ENCODE peak calls at places on chromosomes 11 and 22, in ten cellular contexts. P is fibroblast of lung; R is transverse colon; Z is H1; A is CD4-positive, alpha-beta T cell; G is right atrium auricular region; C is CD8-positive, alpha-beta T cell; Q is stomach; S is brain microvascular endothelial cell; N is Peyer's patch. F is an unnamed sample.
A peak's percentile ranks its signal among the peaks of the same experiment; 100 is the strongest.

GRCh38 chr11:73267122-73267846 is 4.9 kb upstream of the P2RY6 start:
- DNase-seq in P (no peak), R (no peak), Z (no peak), A (no peak), G (peak; percentile 43), C (no peak), Q (peak; percentile 2), S (no peak), N (peak; percentile 32), F (no peak)

GRCh38 chr11:68903288-68903630 is 373 bp downstream of the MRPL21 start:
- DNase-seq in P (no peak), R (no peak), Z (no peak), A (no peak), G (no peak), C (no peak), Q (no peak), S (no peak), N (no peak), F (no peak)

GRCh38 chr22:24325105-24325757 is 54.6 kb downstream of the SPECC1L start:
- DNase-seq in P (peak; percentile 85), R (no peak), Z (no peak), A (no peak), G (no peak), C (no peak), Q (no peak), S (peak; percentile 73), N (no peak), F (peak; percentile 11)

GRCh38 chr11:36711104-36711825 is 113.2 kb upstream of the RAG2 start:
- DNase-seq in P (no peak), R (no peak), Z (no peak), A (no peak), G (no peak), C (no peak), Q (no peak), S (no peak), N (no peak), F (no peak)

GRCh38 chr22:41352058-41352457 is 29.7 kb upstream of the TEF start:
- DNase-seq in P (peak; percentile 46), R (no peak), Z (no peak), A (no peak), G (no peak), C (no peak), Q (no peak), S (peak; percentile 55), N (no peak), F (no peak)

GRCh38 chr11:114678125-114679036 is at the start of gene NXPE2:
- DNase-seq in P (peak; percentile 86), R (peak; percentile 76), Z (no peak), A (no peak), G (no peak), C (no peak), Q (no peak), S (no peak), N (peak; percentile 68), F (no peak)

GRCh38 chr11:86671386-86672006 is 920 bp downstream of the ME3 start:
- DNase-seq in P (no peak), R (peak; percentile 82), Z (peak; percentile 66), A (no peak), G (peak; percentile 66), C (no peak), Q (peak; percentile 56), S (no peak), N (peak; percentile 71), F (peak; percentile 65)

GRCh38 chr11:64086263-64086938 is 50.7 kb downstream of the FLRT1 start:
- DNase-seq in P (peak; percentile 9), R (peak; percentile 27), Z (no peak), A (no peak), G (no peak), C (no peak), Q (peak; percentile 43), S (no peak), N (no peak), F (no peak)

GRCh38 chr11:114106986-114107385 is 47.5 kb downstream of the ZBTB16 start:
- DNase-seq in P (no peak), R (no peak), Z (no peak), A (no peak), G (no peak), C (no peak), Q (no peak), S (no peak), N (peak; percentile 30), F (no peak)

GRCh38 chr11:196786-197731 is 4.2 kb downstream of the SCGB1C1 start:
- DNase-seq in P (no peak), R (peak; percentile 6), Z (peak; percentile 33), A (no peak), G (no peak), C (no peak), Q (peak; percentile 24), S (no peak), N (peak; percentile 37), F (no peak)

GRCh38 chr11:59572091-59572490 is 43.5 kb downstream of the OSBP start:
- DNase-seq in P (no peak), R (no peak), Z (no peak), A (no peak), G (no peak), C (no peak), Q (no peak), S (no peak), N (no peak), F (no peak)

GRCh38 chr11:61474234-61474633 is 34.3 kb upstream of the LRRC10B start:
- DNase-seq in P (no peak), R (no peak), Z (no peak), A (no peak), G (no peak), C (no peak), Q (no peak), S (no peak), N (no peak), F (no peak)

GRCh38 chr11:61475433-61475832 is 33.1 kb upstream of the LRRC10B start:
- DNase-seq in P (no peak), R (no peak), Z (no peak), A (no peak), G (no peak), C (no peak), Q (no peak), S (no peak), N (no peak), F (no peak)

GRCh38 chr11:61473370-61474025 is 35.1 kb upstream of the LRRC10B start:
- DNase-seq in P (peak; percentile 64), R (no peak), Z (no peak), A (no peak), G (no peak), C (no peak), Q (no peak), S (no peak), N (no peak), F (no peak)

GRCh38 chr11:61472282-61472681 is 36.3 kb upstream of the LRRC10B start:
- DNase-seq in P (peak; percentile 63), R (no peak), Z (no peak), A (no peak), G (peak; percentile 93), C (no peak), Q (no peak), S (no peak), N (peak; percentile 61), F (no peak)

DNA sequence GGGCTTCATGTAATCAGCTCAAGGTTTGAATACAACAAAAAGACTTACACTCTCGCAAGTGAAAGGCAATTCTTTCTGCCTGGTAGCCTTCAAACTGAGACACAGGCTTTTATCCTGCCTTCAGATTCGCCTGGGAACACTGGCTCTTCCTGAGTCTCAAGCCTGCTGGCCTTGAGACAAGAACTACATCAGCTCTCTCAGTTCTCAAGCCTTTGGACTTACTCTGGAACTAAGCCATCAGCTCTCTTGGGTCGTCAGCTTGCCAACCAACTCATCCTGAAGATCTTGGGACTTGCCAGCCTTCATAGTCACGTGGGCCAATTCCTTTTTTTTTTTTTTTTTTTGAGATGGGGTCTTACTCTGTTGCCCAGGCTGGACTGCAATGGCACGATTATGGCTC is 35.7 kb upstream of the LRRC10B start:
- DNase-seq in P (peak; percentile 71), R (no peak), Z (no peak), A (no peak), G (peak; percentile 76), C (no peak), Q (no peak), S (no peak), N (no peak), F (no peak)
- H3K27ac ChIP-seq in P (no peak overlapping the region), R (peak overlapping the region; percentile 72), Z (no peak overlapping the region), A (no peak overlapping the region), G (peak overlapping the region; percentile 73), C (no peak overlapping the region), Q (peak overlapping the region; percentile 67), S (no peak overlapping the region), N (no peak overlapping the region), F (no peak overlapping the region)

DNA sequence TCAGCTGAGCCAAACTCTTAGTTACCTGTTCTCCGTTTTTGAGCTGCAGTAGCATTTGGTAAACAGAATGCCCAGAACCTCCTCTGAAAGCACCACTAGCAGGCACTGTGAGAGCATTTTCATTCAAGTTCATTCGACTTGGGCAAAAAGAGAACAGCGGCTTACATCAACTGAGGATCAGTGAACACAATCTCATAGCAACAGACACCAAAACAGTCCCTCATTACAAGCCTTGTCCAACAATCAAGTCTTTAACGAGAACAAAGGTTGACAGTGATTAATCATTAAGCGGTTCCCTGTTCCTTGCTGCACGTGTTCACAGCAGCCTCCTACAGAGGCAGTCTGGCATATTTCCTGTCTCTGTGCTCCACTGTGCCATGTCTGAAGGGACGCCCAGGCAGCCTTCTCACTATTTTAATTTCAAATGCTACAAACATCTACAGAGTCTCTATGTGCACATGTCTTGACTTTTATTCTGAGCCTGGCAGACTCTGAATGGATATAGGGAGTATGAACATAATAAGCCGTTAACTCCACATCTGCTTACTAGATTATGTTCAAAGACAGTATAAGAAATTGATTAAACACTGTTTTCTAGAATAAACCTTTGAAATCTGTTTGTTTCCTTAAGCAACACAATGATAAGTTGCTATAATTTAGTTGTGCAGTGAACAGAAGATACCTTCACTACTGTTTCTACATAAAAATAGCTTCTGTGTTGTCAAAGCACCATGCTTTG is 88.3 kb upstream of the MTMR2 start:
- DNase-seq in P (peak; percentile 85), R (peak; percentile 49), Z (no peak), A (peak; percentile 81), G (peak; percentile 69), C (peak; percentile 50), Q (no peak), S (peak; percentile 84), N (peak; percentile 79), F (peak; percentile 67)
- TF ChIP-seq CTCF in P (peak; percentile 75), R (peak; percentile 72), Z (peak; percentile 31), A (peak; percentile 39), G (peak; percentile 64), C (peak; percentile 52), Q (no peak), S (peak; percentile 87), N (peak; percentile 78), F (peak; percentile 83)

GRCh38 chr11:19864141-19865120 is 151.8 kb downstream of the NAV2 start:
- DNase-seq in P (peak; percentile 40), R (no peak), Z (no peak), A (no peak), G (no peak), C (no peak), Q (no peak), S (peak; percentile 44), N (no peak), F (no peak)
- H3K27ac ChIP-seq in P (no peak overlapping the region), R (peak overlapping the region; percentile 3), Z (no peak overlapping the region), A (no peak overlapping the region), G (no peak overlapping the region), C (no peak overlapping the region), Q (no peak overlapping the region), S (no peak overlapping the region), N (no peak overlapping the region), F (no peak overlapping the region)

DNA sequence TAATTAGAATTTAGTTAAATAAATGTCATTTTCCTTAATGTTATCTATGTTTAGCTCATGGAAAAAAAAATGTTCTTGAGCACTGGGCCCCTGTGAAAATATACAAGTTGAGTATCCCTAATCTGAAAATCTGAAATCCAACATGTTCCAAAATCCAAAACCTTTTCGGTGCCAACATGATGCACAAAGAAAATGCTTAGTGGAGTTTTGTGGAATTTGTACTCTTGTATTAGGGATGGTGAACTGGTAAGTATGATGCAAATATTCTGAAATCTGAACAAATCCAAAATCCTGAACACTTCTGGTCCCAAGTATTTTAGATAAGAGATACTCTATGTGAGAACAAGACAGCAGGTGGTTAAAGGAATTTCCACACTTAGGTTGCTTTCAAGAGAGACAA is 44.5 kb downstream of the TCP11L1 start:
- DNase-seq in P (no peak), R (no peak), Z (no peak), A (no peak), G (no peak), C (no peak), Q (no peak), S (no peak), N (no peak), F (no peak)
- TF ChIP-seq CTCF in P (no peak), R (no peak), Z (no peak), A (no peak), G (no peak), C (no peak), Q (no peak), S (no peak), N (no peak), F (no peak)